ENCODE peak calls at places on chromosomes 12 and 14, in seven cellular contexts. N is astrocyte of the cerebellum, K is body of pancreas, M is right lobe of liver, O is HL-60, T is cardiac fibroblast, B is HCT116. R is an unnamed sample.

GRCh38 chr12:108107293-108107692 is 21.8 kb upstream of the WSCD2 start:
- DNase-seq in B (no peak), T (no peak), O (no peak), K (no peak), M (no peak), N (no peak), R (no peak)

GRCh38 chr12:128800606-128801005 is 23.2 kb downstream of the SLC15A4 start:
- DNase-seq in B (no peak), N (no peak), M (no peak), K (no peak), T (no peak), O (no peak), R (no peak)

GRCh38 chr12:28313631-28314030 is 123.4 kb downstream of the CCDC91 start:
- DNase-seq in N (peak), B (no peak), O (no peak), M (no peak), T (peak), K (no peak), R (peak)

GRCh38 chr14:52413729-52414453 is 99.8 kb downstream of the PTGER2 start:
- DNase-seq in T (peak), N (no peak), K (no peak), B (no peak), M (no peak), O (no peak), R (peak)

GRCh38 chr14:57066887-57067513 is 201.7 kb downstream of the EXOC5 start:
- DNase-seq in N (no peak), M (peak), T (peak), K (peak), O (peak), B (peak), R (peak)

GRCh38 chr14:72000907-72001306 is 68.7 kb downstream of the RGS6 start:
- DNase-seq in N (no peak), K (no peak), O (no peak), M (no peak), T (no peak), B (no peak), R (no peak)

GRCh38 chr12:120851444-120851843 is 52.7 kb downstream of the SPPL3 start:
- DNase-seq in K (no peak), O (no peak), N (no peak), M (no peak), B (no peak), T (no peak), R (no peak)

GRCh38 chr14:88554458-88555286 is at the start of gene PTPN21:
- DNase-seq in T (peak), B (no peak), N (no peak), K (peak), O (no peak), M (peak), R (peak)

GRCh38 chr12:83086023-83086422 is 399.3 kb downstream of the TMTC2 start:
- DNase-seq in T (no peak), M (no peak), O (no peak), N (no peak), K (no peak), B (no peak), R (no peak)

GRCh38 chr12:46224401-46224800 is 44.4 kb downstream of the SLC38A1 start:
- DNase-seq in N (peak), O (no peak), K (peak), B (no peak), M (no peak), T (peak), R (peak)

DNA sequence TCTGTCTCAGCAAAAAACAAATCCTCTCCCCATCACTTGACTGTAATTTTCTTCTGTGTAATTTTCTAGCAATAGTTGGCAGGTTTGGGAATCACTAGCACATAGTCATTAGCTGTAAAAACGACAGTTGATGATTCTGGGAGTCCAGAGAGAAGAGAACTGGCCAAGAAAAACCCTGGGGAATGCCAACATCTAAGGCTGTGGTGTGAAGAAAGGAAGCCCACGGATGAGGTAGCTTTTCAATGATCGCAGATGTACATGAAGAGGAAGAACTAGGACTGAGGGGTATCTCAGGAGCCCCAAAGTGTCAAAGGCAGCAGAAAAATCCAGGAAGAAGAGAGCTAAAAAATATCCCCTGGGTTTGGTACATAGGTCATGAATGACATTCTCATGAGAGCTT is 126.4 kb upstream of the BCL2L14 start:
- DNase-seq in T (no peak), K (no peak), N (peak), B (no peak), O (no peak), M (no peak), R (no peak)
- TF ChIP-seq CTCF in T (no peak), K (no peak), N (no peak), B (no peak), O (no peak), M (no peak), R (no peak)

GRCh38 chr12:4324366-4324765 is 3.4 kb downstream of the TIGAR start:
- DNase-seq in O (no peak), K (no peak), N (no peak), M (no peak), T (no peak), B (no peak), R (no peak)

GRCh38 chr12:4320859-4321701 is at the start of gene TIGAR:
- DNase-seq in N (peak), B (peak), M (peak), T (peak), K (peak), O (peak), R (peak)

GRCh38 chr12:4323400-4323799 is 2.4 kb downstream of the TIGAR start:
- DNase-seq in B (no peak), M (no peak), K (no peak), T (no peak), N (no peak), O (peak), R (no peak)

GRCh38 chr12:4320287-4320858 is 640 bp upstream of the TIGAR start:
- DNase-seq in B (no peak), O (no peak), K (no peak), N (no peak), T (no peak), M (no peak), R (no peak)

DNA sequence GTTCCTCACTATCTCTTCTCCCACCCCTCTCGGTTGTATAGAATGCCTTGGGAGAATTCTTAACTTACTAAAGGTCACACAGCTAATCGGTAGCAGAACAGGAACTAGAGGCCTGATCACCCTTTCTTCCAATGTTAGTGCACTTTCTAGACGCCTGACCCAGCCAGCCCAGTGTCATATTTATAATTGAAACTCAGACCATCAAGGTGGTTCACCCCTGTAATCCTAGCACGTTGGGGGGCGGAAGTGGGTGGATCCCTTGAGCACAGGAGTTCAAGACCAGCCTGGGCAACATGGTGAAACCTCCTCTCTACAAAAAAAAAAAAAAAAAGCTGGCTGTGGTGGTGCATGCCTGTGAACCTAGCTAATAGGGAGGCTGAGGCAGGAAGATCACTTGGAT is 1.8 kb downstream of the TIGAR start:
- DNase-seq in T (no peak), N (no peak), B (no peak), O (no peak), K (no peak), M (no peak), R (no peak)
- H3K4me3 ChIP-seq in T (no peak), N (no peak), B (no peak), O (no peak), K (no peak), M (no peak), R (no peak)

GRCh38 chr14:65170768-65171251 is 68.5 kb upstream of the MAX start:
- DNase-seq in B (no peak), M (no peak), O (no peak), K (peak), N (peak), T (peak), R (peak)
- TF ChIP-seq CTCF in B (no peak), M (no peak), O (no peak), K (peak), N (peak), T (peak), R (peak)

GRCh38 chr12:57614178-57614947 is 3.1 kb downstream of the ARHGEF25 start:
- DNase-seq in M (no peak), O (no peak), B (peak), K (no peak), T (peak), N (no peak), R (no peak)

GRCh38 chr12:57613427-57614109 is 2.3 kb downstream of the ARHGEF25 start:
- DNase-seq in B (no peak), O (no peak), T (no peak), M (no peak), N (no peak), K (no peak), R (no peak)

GRCh38 chr12:57611116-57611809 is at the start of gene ARHGEF25:
- DNase-seq in T (peak), N (no peak), M (no peak), K (peak), O (no peak), B (no peak), R (peak)

GRCh38 chr12:57611810-57612710 is 825 bp downstream of the ARHGEF25 start:
- DNase-seq in K (no peak), T (no peak), N (no peak), M (no peak), B (no peak), O (no peak), R (no peak)

DNA sequence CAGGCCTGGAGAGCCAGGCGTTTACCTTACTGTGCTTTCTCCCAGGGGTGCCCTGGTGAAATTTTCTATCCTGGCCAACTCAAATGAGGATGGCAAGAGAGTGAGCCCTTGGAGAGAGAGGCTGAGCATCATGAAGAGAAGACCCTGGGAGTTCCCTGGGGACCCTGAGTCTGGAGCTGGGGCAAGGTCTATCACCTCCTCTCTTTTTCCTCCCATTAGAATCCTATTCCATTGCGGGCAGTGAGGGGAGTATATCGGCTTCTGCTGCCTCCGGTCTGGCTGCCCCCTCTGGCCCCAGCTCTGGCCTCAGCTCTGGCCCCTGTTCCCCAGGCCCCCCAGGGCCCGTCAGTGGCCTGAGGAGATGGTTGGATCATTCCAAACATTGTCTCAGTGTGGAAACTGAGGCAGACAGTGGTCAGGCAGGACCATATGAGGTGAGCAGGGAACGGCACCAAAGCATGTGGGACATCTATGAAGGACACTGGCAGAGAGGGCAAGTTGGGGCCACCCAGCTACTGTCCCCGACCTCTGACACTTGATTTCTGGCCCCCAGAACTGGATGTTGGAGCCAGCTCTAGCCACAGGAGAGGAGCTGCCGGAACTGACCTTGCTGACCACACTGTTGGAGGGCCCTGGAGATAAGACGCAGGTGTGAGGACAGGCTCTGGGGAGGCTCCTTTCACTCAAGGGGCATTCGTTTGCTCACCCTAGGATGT is 1.6 kb downstream of the ARHGEF25 start:
- DNase-seq in B (no peak), M (no peak), N (no peak), O (no peak), K (no peak), T (no peak), R (no peak)
- H3K4me3 ChIP-seq in B (no peak), M (no peak), N (no peak), O (no peak), K (no peak), T (no peak), R (peak)

GRCh38 chr14:99430491-99430890 is 50.2 kb downstream of the SETD3 start:
- DNase-seq in B (no peak), O (no peak), M (no peak), K (peak), T (peak), N (no peak), R (no peak)
- TF ChIP-seq CTCF in B (peak), O (no peak), M (no peak), K (peak), T (peak), N (peak), R (peak)

GRCh38 chr12:52965337-52965731 is 16.4 kb downstream of the KRT18 start:
- DNase-seq in N (no peak), B (no peak), T (no peak), M (no peak), O (no peak), K (no peak), R (no peak)
- H3K4me3 ChIP-seq in N (peak), B (no peak), T (peak), M (peak), O (no peak), K (no peak), R (peak)

DNA sequence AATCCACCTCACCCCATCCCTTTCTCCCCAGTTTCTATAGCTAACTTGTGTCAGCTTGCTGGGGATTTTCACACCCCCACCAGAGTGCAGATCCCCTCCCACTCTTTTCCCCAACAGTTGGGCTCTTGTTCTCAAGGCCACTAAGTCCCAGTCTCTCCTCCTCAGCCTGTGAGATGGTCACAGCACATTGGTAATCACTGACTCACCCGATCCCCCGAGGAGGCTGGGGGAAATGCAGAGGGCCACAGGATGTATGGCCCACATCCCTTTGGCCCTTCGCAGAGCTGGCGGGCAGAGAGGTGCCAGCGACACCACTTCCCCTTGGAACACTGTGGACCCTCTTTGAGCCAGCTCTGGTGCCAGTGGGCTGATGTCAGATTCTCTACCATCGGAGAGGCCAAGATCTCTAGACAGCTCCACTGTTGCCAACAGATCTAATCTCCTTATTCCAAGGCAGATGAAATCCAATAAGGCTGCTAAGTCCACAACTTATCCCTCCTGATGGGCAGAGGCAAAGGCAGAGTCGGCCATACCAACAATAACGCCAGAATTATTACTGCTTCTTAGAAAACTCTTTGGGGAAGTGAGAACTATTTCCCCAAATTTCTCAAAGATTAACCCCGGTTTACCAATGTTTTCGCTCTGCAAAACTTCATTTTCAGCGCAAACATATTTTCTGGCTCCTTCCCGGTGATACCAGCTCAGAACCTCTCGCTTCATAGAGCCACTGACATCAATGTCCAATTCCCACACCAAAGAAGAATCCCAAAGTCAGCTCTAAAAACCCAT is 1.5 kb downstream of the FMNL3 start:
- DNase-seq in O (peak), M (peak), N (peak), K (peak), T (peak), B (no peak), R (peak)
- TF ChIP-seq CTCF in O (no peak), M (no peak), N (no peak), K (no peak), T (no peak), B (no peak), R (no peak)

GRCh38 chr12:48881652-48882324 is 16.1 kb upstream of the RND1 start:
- DNase-seq in O (no peak), T (no peak), B (no peak), K (no peak), N (no peak), M (no peak), R (no peak)
- H3K4me3 ChIP-seq in O (no peak), T (no peak), B (no peak), K (no peak), N (no peak), M (no peak), R (no peak)

GRCh38 chr14:104794641-104795467 is 694 bp downstream of the AKT1 start:
- DNase-seq in K (peak), B (no peak), N (no peak), T (peak), M (no peak), O (no peak), R (peak)
- TF ChIP-seq CTCF in K (peak), B (no peak), N (no peak), T (no peak), M (no peak), O (no peak), R (no peak)

GRCh38 chr12:5428332-5429221 is 3.3 kb upstream of the NTF3 start:
- DNase-seq in T (peak), K (no peak), M (no peak), B (no peak), N (peak), O (no peak), R (no peak)
- H3K4me3 ChIP-seq in T (no peak), K (no peak), M (no peak), B (no peak), N (no peak), O (no peak), R (no peak)

R was measured in foreskin fibroblast.